ENCODE peak calls at places on chromosomes 1 and 21, in five cellular contexts. G, X, N, B and P are unnamed samples. For H3K27me3, the result is how much of the 10 kb centered on the place peaks cover.

GRCh38 chr1:17234405-17234804 is 14.5 kb upstream of the PADI3 start:
- DNase-seq in G (no peak), X (no peak), N (no peak), B (no peak), P (no peak)

GRCh38 chr1:165933446-165934170 is 106.2 kb downstream of the UCK2 start:
- DNase-seq in G (no peak), X (no peak), N (no peak), B (no peak), P (no peak)

GRCh38 chr1:178723541-178723940 is 1.5 kb upstream of the RALGPS2 start:
- DNase-seq in G (no peak), X (no peak), N (no peak), B (no peak), P (no peak)

GRCh38 chr1:245172026-245172425 is 17.2 kb downstream of the KIF26B start:
- DNase-seq in G (no peak), X (no peak), N (no peak), B (no peak), P (no peak)

GRCh38 chr1:207002731-207003146 is 29.8 kb downstream of the C1orf116 start:
- DNase-seq in G (no peak), X (no peak), N (no peak), B (no peak), P (no peak)

GRCh38 chr1:190563230-190563629 is 85.6 kb upstream of the BRINP3 start:
- DNase-seq in G (no peak), X (no peak), N (no peak), B (no peak), P (no peak)

GRCh38 chr1:204623894-204624361 is 61.6 kb downstream of the LRRN2 start:
- DNase-seq in G (peak), X (peak), N (no peak), B (no peak), P (peak)

GRCh38 chr21:41923641-41924342 is 30.0 kb downstream of the C2CD2 start:
- DNase-seq in G (no peak), X (no peak), N (no peak), B (no peak), P (no peak)

GRCh38 chr1:196423612-196424011 is 184.6 kb downstream of the KCNT2 start:
- DNase-seq in G (no peak), X (no peak), N (no peak), B (no peak), P (no peak)

GRCh38 chr1:247452447-247453039 is 5.4 kb downstream of the OR2B11 start:
- DNase-seq in G (no peak), X (no peak), N (no peak), B (no peak), P (no peak)

GRCh38 chr1:45205000-45205909 is 1.1 kb downstream of the ZSWIM5 start:
- DNase-seq in G (no peak), X (peak), N (no peak), B (peak), P (no peak)

GRCh38 chr1:222167111-222167510 is 380.8 kb downstream of the HHIPL2 start:
- DNase-seq in G (peak), X (no peak), N (peak), B (peak), P (peak)

GRCh38 chr21:45551816-45552695 is 9.8 kb upstream of the SLC19A1 start:
- DNase-seq in G (no peak), X (no peak), N (no peak), B (no peak), P (no peak)

GRCh38 chr1:109969430-109969829 is 15.1 kb upstream of the AHCYL1 start:
- DNase-seq in G (no peak), X (no peak), N (no peak), B (no peak), P (no peak)

GRCh38 chr1:197911172-197911856 is 5.9 kb upstream of the LHX9 start:
- DNase-seq in G (no peak), X (no peak), N (no peak), B (peak), P (no peak)
- H3K27me3 ChIP-seq in G (half or more), X (under half), N (under half), B (half or more), P (under half)

GRCh38 chr1:111819566-111819965 is 63.9 kb downstream of the DDX20 start:
- DNase-seq in G (no peak), X (no peak), N (no peak), B (no peak), P (no peak)

GRCh38 chr1:111821121-111821745 is 65.5 kb downstream of the DDX20 start:
- DNase-seq in G (no peak), X (no peak), N (no peak), B (no peak), P (no peak)

GRCh38 chr1:111818546-111818945 is 62.8 kb downstream of the DDX20 start:
- DNase-seq in G (no peak), X (no peak), N (no peak), B (no peak), P (no peak)

GRCh38 chr1:111825217-111825616 is 69.5 kb downstream of the DDX20 start:
- DNase-seq in G (no peak), X (no peak), N (no peak), B (no peak), P (no peak)

DNA sequence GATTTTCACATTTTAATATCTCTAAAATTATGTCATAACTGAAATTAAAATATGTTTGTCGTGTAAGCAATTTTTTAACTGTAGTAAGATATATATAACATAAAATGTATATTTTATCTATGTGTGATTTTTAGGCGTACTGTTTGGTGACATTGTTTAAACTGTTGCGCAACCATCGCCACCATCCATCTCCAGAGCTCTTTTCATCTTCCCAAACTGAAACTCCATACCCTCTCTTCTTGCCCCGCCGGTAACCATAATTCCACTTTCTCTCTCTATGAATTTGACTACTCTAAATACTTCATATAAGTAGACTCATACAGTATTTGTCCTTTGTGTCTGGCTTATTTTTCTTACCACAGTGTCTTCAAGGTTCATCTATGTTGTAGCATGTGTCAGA is 66.4 kb downstream of the DDX20 start:
- DNase-seq in G (no peak), X (no peak), N (no peak), B (no peak), P (no peak)
- TF ChIP-seq ATF3 in G (no peak), X (no peak), N (no peak), B (no peak), P (no peak)

GRCh38 chr1:160837558-160838205 is 25.0 kb downstream of the CD244 start:
- DNase-seq in G (no peak), X (no peak), N (peak), B (no peak), P (peak)

GRCh38 chr1:160836981-160837557 is 25.6 kb downstream of the CD244 start:
- DNase-seq in G (no peak), X (no peak), N (no peak), B (no peak), P (no peak)

GRCh38 chr1:160838876-160839275 is 23.8 kb downstream of the CD244 start:
- DNase-seq in G (no peak), X (no peak), N (no peak), B (no peak), P (no peak)

GRCh38 chr1:160834945-160835565 is 27.6 kb downstream of the CD244 start:
- DNase-seq in G (peak), X (peak), N (no peak), B (no peak), P (peak)

GRCh38 chr1:160836561-160836960 is 26.1 kb downstream of the CD244 start:
- DNase-seq in G (no peak), X (no peak), N (no peak), B (no peak), P (no peak)
- H3K27me3 ChIP-seq in G (under half), X (under half), N (under half), B (under half), P (under half)

DNA sequence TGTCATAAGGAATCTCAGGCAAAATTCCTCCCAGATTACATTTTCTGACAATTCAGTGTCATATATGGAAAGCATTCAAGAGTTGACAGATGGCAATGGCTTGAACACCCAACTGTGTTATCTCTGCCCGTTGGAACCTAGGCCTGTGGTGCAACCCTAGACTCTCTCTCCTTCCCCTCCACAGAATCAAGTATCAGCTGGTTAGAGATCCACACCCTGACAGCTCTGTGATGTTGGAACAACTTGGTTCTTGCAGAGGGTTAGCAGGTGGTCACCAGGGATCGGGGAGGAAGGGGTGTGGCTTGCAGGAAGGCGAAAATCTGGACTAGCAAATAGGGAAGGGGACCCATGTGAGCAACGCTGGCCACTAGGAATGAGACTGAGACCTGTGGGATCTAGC is 26.3 kb downstream of the PCSK9 start:
- DNase-seq in G (no peak), X (no peak), N (no peak), B (no peak), P (no peak)
- TF ChIP-seq ATF3 in G (no peak), X (no peak), N (no peak), B (no peak), P (no peak)

GRCh38 chr1:1156140-1157032 is 17.3 kb upstream of the TTLL10 start:
- DNase-seq in G (no peak), X (no peak), N (no peak), B (no peak), P (no peak)
- H3K27me3 ChIP-seq in G (under half), X (under half), N (under half), B (under half), P (under half)